ENCODE peak calls at places on chromosome 11, in five cellular contexts. One of them, this sample, is unnamed.

GRCh38 chr11:75334402-75334891 is 17.0 kb downstream of the ARRB1 start:
- DNase-seq in neural crest cell: no peak
- DNase-seq in endothelial cell: no peak
- DNase-seq in activated B cell treated with CpG ODN at 0.5 μM for 24 hours: no peak
- DNase-seq in choroid plexus epithelial cell: no peak
- DNase-seq in this sample: no peak

GRCh38 chr11:9601041-9601875 is 27.8 kb downstream of the WEE1 start:
- DNase-seq in neural crest cell: no peak
- DNase-seq in endothelial cell: no peak
- DNase-seq in activated B cell treated with CpG ODN at 0.5 μM for 24 hours: peak; percentile 53
- DNase-seq in choroid plexus epithelial cell: peak; percentile 97
- DNase-seq in this sample: peak; percentile 88

GRCh38 chr11:29159552-29160465 is 857.0 kb downstream of the KCNA4 start:
- DNase-seq in neural crest cell: peak; percentile 51
- DNase-seq in endothelial cell: peak; percentile 70
- DNase-seq in activated B cell treated with CpG ODN at 0.5 μM for 24 hours: no peak
- DNase-seq in choroid plexus epithelial cell: peak; percentile 88
- DNase-seq in this sample: no peak

GRCh38 chr11:16925495-16926065 is 88.6 kb downstream of the PLEKHA7 start:
- DNase-seq in neural crest cell: peak; percentile 31
- DNase-seq in endothelial cell: peak; percentile 52
- DNase-seq in activated B cell treated with CpG ODN at 0.5 μM for 24 hours: no peak
- DNase-seq in choroid plexus epithelial cell: peak; percentile 21
- DNase-seq in this sample: peak; percentile 29

GRCh38 chr11:35141034-35141433 is 2.1 kb downstream of the CD44 start:
- DNase-seq in neural crest cell: no peak
- DNase-seq in endothelial cell: no peak
- DNase-seq in activated B cell treated with CpG ODN at 0.5 μM for 24 hours: no peak
- DNase-seq in choroid plexus epithelial cell: no peak
- DNase-seq in this sample: no peak

GRCh38 chr11:117829369-117829725 is 4.8 kb upstream of the FXYD2 start:
- DNase-seq in neural crest cell: no peak
- DNase-seq in endothelial cell: no peak
- DNase-seq in activated B cell treated with CpG ODN at 0.5 μM for 24 hours: no peak
- DNase-seq in choroid plexus epithelial cell: no peak
- DNase-seq in this sample: no peak

GRCh38 chr11:68505596-68505995 is 45.0 kb downstream of the PPP6R3 start:
- DNase-seq in neural crest cell: no peak
- DNase-seq in endothelial cell: no peak
- DNase-seq in activated B cell treated with CpG ODN at 0.5 μM for 24 hours: no peak
- DNase-seq in choroid plexus epithelial cell: peak; percentile 37
- DNase-seq in this sample: no peak

GRCh38 chr11:36362902-36363301 is 66.8 kb downstream of the PRR5L start:
- DNase-seq in neural crest cell: no peak
- DNase-seq in endothelial cell: no peak
- DNase-seq in activated B cell treated with CpG ODN at 0.5 μM for 24 hours: no peak
- DNase-seq in choroid plexus epithelial cell: peak; percentile 82
- DNase-seq in this sample: no peak

GRCh38 chr11:61972796-61973602 is 5.6 kb upstream of the FTH1 start:
- DNase-seq in neural crest cell: no peak
- DNase-seq in endothelial cell: no peak
- DNase-seq in activated B cell treated with CpG ODN at 0.5 μM for 24 hours: peak; percentile 12
- DNase-seq in choroid plexus epithelial cell: no peak
- DNase-seq in this sample: no peak

GRCh38 chr11:116948375-116948774 is 111.0 kb upstream of the APOA1 start:
- DNase-seq in neural crest cell: no peak
- DNase-seq in endothelial cell: no peak
- DNase-seq in activated B cell treated with CpG ODN at 0.5 μM for 24 hours: no peak
- DNase-seq in choroid plexus epithelial cell: peak; percentile 43
- DNase-seq in this sample: no peak

GRCh38 chr11:114180301-114181055 is 115.7 kb upstream of the NNMT start:
- DNase-seq in neural crest cell: no peak
- DNase-seq in endothelial cell: peak; percentile 31
- DNase-seq in activated B cell treated with CpG ODN at 0.5 μM for 24 hours: no peak
- DNase-seq in choroid plexus epithelial cell: peak; percentile 60
- DNase-seq in this sample: no peak

GRCh38 chr11:119788911-119789560 is 60.0 kb upstream of the NECTIN1 start:
- DNase-seq in neural crest cell: no peak
- DNase-seq in endothelial cell: no peak
- DNase-seq in activated B cell treated with CpG ODN at 0.5 μM for 24 hours: no peak
- DNase-seq in choroid plexus epithelial cell: no peak
- DNase-seq in this sample: no peak

GRCh38 chr11:84105148-84105547 is 819.0 kb upstream of the CCDC90B start:
- DNase-seq in neural crest cell: no peak
- DNase-seq in endothelial cell: no peak
- DNase-seq in activated B cell treated with CpG ODN at 0.5 μM for 24 hours: no peak
- DNase-seq in choroid plexus epithelial cell: no peak
- DNase-seq in this sample: no peak

GRCh38 chr11:111422494-111423249 is 43.6 kb upstream of the POU2AF1 start:
- DNase-seq in neural crest cell: peak; percentile 48
- DNase-seq in endothelial cell: peak; percentile 78
- DNase-seq in activated B cell treated with CpG ODN at 0.5 μM for 24 hours: peak; percentile 69
- DNase-seq in choroid plexus epithelial cell: peak; percentile 56
- DNase-seq in this sample: peak; percentile 69

GRCh38 chr11:67320011-67320410 is 16.7 kb downstream of the SSH3 start:
- DNase-seq in neural crest cell: no peak
- DNase-seq in endothelial cell: no peak
- DNase-seq in activated B cell treated with CpG ODN at 0.5 μM for 24 hours: no peak
- DNase-seq in choroid plexus epithelial cell: peak; percentile 14
- DNase-seq in this sample: no peak

GRCh38 chr11:119764108-119764874 is 35.3 kb upstream of the NECTIN1 start:
- DNase-seq in neural crest cell: no peak
- DNase-seq in endothelial cell: no peak
- DNase-seq in activated B cell treated with CpG ODN at 0.5 μM for 24 hours: no peak
- DNase-seq in choroid plexus epithelial cell: peak; percentile 77
- DNase-seq in this sample: no peak

GRCh38 chr11:60265373-60266214 is 14.9 kb upstream of the MS4A4A start:
- DNase-seq in neural crest cell: peak; percentile 55
- DNase-seq in endothelial cell: peak; percentile 64
- DNase-seq in activated B cell treated with CpG ODN at 0.5 μM for 24 hours: no peak
- DNase-seq in choroid plexus epithelial cell: peak; percentile 47
- DNase-seq in this sample: peak; percentile 21

GRCh38 chr11:7596975-7597391 is 76.3 kb downstream of the CYB5R2 start:
- DNase-seq in neural crest cell: no peak
- DNase-seq in endothelial cell: no peak
- DNase-seq in activated B cell treated with CpG ODN at 0.5 μM for 24 hours: no peak
- DNase-seq in choroid plexus epithelial cell: no peak
- DNase-seq in this sample: no peak

GRCh38 chr11:10752061-10752460 is 1.0 kb downstream of the CTR9 start:
- DNase-seq in neural crest cell: no peak
- DNase-seq in endothelial cell: no peak
- DNase-seq in activated B cell treated with CpG ODN at 0.5 μM for 24 hours: no peak
- DNase-seq in choroid plexus epithelial cell: no peak
- DNase-seq in this sample: no peak

GRCh38 chr11:71066311-71066710 is 186.1 kb downstream of the SHANK2 start:
- DNase-seq in neural crest cell: no peak
- DNase-seq in endothelial cell: no peak
- DNase-seq in activated B cell treated with CpG ODN at 0.5 μM for 24 hours: no peak
- DNase-seq in choroid plexus epithelial cell: no peak
- DNase-seq in this sample: no peak

GRCh38 chr11:123407996-123408597 is 22.0 kb upstream of the GRAMD1B start:
- DNase-seq in neural crest cell: no peak
- DNase-seq in endothelial cell: no peak
- DNase-seq in activated B cell treated with CpG ODN at 0.5 μM for 24 hours: no peak
- DNase-seq in choroid plexus epithelial cell: no peak
- DNase-seq in this sample: no peak

GRCh38 chr11:47916361-47916841 is 64.0 kb upstream of the PTPRJ start:
- DNase-seq in neural crest cell: no peak
- DNase-seq in endothelial cell: no peak
- DNase-seq in activated B cell treated with CpG ODN at 0.5 μM for 24 hours: no peak
- DNase-seq in choroid plexus epithelial cell: peak; percentile 26
- DNase-seq in this sample: no peak

GRCh38 chr11:120912504-120912903 is 111.4 kb upstream of the TBCEL start:
- DNase-seq in neural crest cell: no peak
- DNase-seq in endothelial cell: no peak
- DNase-seq in activated B cell treated with CpG ODN at 0.5 μM for 24 hours: no peak
- DNase-seq in choroid plexus epithelial cell: peak; percentile 77
- DNase-seq in this sample: no peak

GRCh38 chr11:116563713-116564050 is 209.1 kb downstream of the BUD13 start:
- DNase-seq in neural crest cell: no peak
- DNase-seq in endothelial cell: no peak
- DNase-seq in activated B cell treated with CpG ODN at 0.5 μM for 24 hours: no peak
- DNase-seq in choroid plexus epithelial cell: no peak
- DNase-seq in this sample: no peak

DNA sequence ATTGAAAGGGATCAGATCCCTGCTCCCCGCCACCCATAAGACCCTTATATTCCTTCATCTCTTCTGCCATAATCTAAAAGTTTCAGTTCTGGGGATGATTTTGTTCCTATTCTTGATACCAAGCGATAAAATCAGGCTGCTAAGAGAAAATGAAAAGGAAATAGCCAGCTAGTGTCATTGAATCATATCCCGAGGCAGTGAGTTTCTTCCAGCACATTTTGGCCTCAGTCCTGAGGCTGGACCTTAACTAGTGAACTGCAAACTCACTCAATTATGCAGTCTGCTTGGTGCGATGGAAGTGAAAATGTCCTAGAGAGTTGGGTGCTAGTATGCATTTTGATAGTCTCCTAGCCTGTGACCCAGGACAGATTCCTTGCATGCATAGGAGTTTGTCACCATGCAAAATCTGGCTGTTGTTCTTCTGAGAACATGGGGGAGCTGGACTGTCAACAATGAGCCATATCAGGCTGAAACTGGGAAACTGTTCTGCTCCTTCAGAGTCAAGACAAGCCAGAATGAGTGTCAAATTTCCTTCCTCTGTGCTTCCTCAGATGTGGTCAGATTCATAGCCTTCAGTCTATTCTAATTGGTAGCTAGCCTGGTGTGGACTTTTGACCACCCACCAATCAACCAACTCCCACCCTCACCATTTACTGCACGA is 102.9 kb downstream of the CCDC81 start:
- DNase-seq in neural crest cell: no peak
- DNase-seq in endothelial cell: no peak
- DNase-seq in activated B cell treated with CpG ODN at 0.5 μM for 24 hours: no peak
- DNase-seq in choroid plexus epithelial cell: peak; percentile 76
- DNase-seq in this sample: no peak
- TF ChIP-seq CTCF in neural crest cell: no peak
- TF ChIP-seq CTCF in endothelial cell: no peak
- TF ChIP-seq CTCF in activated B cell treated with CpG ODN at 0.5 μM for 24 hours: no peak
- TF ChIP-seq CTCF in choroid plexus epithelial cell: no peak
- TF ChIP-seq CTCF in this sample: no peak

GRCh38 chr11:57476223-57476882 is 16.0 kb downstream of the RTN4RL2 start:
- DNase-seq in neural crest cell: no peak
- DNase-seq in endothelial cell: no peak
- DNase-seq in activated B cell treated with CpG ODN at 0.5 μM for 24 hours: peak; percentile 43
- DNase-seq in choroid plexus epithelial cell: no peak
- DNase-seq in this sample: peak; percentile 70

GRCh38 chr11:57475191-57475590 is 14.9 kb downstream of the RTN4RL2 start:
- DNase-seq in neural crest cell: no peak
- DNase-seq in endothelial cell: no peak
- DNase-seq in activated B cell treated with CpG ODN at 0.5 μM for 24 hours: no peak
- DNase-seq in choroid plexus epithelial cell: no peak
- DNase-seq in this sample: no peak

GRCh38 chr11:57477507-57478189 is 17.3 kb downstream of the RTN4RL2 start:
- DNase-seq in neural crest cell: no peak
- DNase-seq in endothelial cell: no peak
- DNase-seq in activated B cell treated with CpG ODN at 0.5 μM for 24 hours: no peak
- DNase-seq in choroid plexus epithelial cell: no peak
- DNase-seq in this sample: no peak

GRCh38 chr11:57475671-57476222 is 15.4 kb downstream of the RTN4RL2 start:
- DNase-seq in neural crest cell: no peak
- DNase-seq in endothelial cell: no peak
- DNase-seq in activated B cell treated with CpG ODN at 0.5 μM for 24 hours: no peak
- DNase-seq in choroid plexus epithelial cell: no peak
- DNase-seq in this sample: no peak

DNA sequence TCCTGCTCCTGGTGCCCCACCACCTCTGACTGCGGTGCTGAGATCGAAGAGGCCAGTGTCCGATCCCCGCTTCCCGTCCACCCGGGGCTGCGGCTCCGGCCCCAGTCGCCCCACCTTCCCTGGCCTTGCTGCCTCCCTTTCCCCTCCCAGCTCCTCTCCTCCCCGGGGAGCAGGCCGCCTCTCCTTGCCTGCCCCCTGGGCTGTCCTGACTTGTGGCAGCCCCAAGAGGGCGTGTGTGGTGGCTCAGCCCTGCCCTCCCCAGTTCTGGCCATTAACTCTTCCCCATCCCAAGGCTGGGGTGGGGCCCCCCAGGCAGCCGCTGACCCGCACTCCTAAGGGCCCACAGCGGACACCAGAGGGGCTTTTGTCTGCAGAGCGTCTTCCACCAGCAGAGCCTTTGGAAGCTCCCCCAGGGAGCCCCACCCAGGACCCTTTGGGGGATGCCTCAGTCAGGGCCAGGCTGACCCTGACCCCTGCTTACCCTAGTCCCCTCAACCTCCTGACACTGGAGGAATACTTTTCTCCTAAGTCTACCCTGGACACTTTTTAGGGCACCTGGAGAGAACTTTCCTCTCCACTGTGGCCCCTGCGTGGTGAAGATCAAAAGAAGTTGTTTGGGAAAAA is 16.7 kb downstream of the RTN4RL2 start:
- DNase-seq in neural crest cell: no peak
- DNase-seq in endothelial cell: peak; percentile 47
- DNase-seq in activated B cell treated with CpG ODN at 0.5 μM for 24 hours: peak; percentile 20
- DNase-seq in choroid plexus epithelial cell: peak; percentile 16
- DNase-seq in this sample: peak; percentile 62
- TF ChIP-seq CTCF in neural crest cell: peak; percentile 42
- TF ChIP-seq CTCF in endothelial cell: peak; percentile 7
- TF ChIP-seq CTCF in activated B cell treated with CpG ODN at 0.5 μM for 24 hours: no peak
- TF ChIP-seq CTCF in choroid plexus epithelial cell: peak; percentile 37
- TF ChIP-seq CTCF in this sample: peak; percentile 74

GRCh38 chr11:43947003-43947500 is 4.6 kb downstream of the C11orf96 start:
- DNase-seq in neural crest cell: no peak
- DNase-seq in endothelial cell: no peak
- DNase-seq in activated B cell treated with CpG ODN at 0.5 μM for 24 hours: no peak
- DNase-seq in choroid plexus epithelial cell: peak; percentile 69
- DNase-seq in this sample: no peak
- TF ChIP-seq CTCF in neural crest cell: peak; percentile 29
- TF ChIP-seq CTCF in endothelial cell: no peak
- TF ChIP-seq CTCF in activated B cell treated with CpG ODN at 0.5 μM for 24 hours: no peak
- TF ChIP-seq CTCF in choroid plexus epithelial cell: peak; percentile 68
- TF ChIP-seq CTCF in this sample: peak; percentile 17

DNA sequence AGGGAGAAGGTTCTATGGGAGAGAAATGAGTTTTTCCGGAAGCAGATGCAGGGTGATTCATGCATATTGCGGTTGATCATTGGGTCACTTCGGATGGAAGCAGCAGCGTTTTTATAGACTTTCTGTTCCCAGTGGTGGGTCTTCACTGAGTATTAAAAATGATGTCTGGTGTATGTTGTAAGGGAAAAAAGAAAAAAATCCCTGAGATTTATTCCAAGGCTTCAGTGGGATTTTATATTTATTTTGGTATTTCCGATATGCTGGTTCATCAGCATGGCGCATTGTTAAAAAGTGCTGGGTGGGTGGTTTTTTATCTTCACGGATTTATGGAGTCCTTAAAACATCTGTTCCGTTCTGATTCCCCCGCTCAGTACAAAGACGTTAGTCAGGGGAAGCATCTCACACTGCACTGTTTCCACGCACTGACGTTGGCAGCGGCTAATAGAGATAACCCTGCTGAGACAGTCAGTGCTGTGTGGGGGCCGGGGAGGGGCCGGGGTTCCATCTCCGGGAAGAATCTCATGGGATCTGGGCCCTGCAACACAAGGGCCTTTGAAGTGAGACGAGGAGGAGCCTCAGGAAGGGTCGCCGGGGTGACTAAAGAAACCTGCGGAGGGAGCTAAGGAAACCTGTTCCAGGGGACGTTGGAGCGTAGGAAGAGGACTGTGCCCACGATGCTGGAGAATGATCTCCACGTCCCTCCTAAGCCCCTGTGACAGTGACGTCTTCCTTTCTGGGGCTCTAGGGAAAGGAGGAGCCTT is 390.0 kb downstream of the NTM start:
- DNase-seq in neural crest cell: no peak
- DNase-seq in endothelial cell: peak; percentile 38
- DNase-seq in activated B cell treated with CpG ODN at 0.5 μM for 24 hours: no peak
- DNase-seq in choroid plexus epithelial cell: peak; percentile 89
- DNase-seq in this sample: no peak
- TF ChIP-seq CTCF in neural crest cell: no peak
- TF ChIP-seq CTCF in endothelial cell: no peak
- TF ChIP-seq CTCF in activated B cell treated with CpG ODN at 0.5 μM for 24 hours: no peak
- TF ChIP-seq CTCF in choroid plexus epithelial cell: peak; percentile 30
- TF ChIP-seq CTCF in this sample: no peak